ENCODE peak calls at places on chromosome 17, in five cellular contexts. M, X, U, N and Q are unnamed samples.

GRCh38 chr17:69672924-69673323 is 258.4 kb downstream of the MAP2K6 start:
- DNase-seq in M (peak; percentile 79), X (no peak), U (no peak), N (no peak), Q (no peak)

GRCh38 chr17:76272541-76273434 is 7.6 kb downstream of the UBALD2 start:
- DNase-seq in M (no peak), X (peak; percentile 75), U (peak; percentile 56), N (no peak), Q (no peak)

GRCh38 chr17:39018267-39019134 is 51.3 kb upstream of the FBXO47 start:
- DNase-seq in M (no peak), X (peak; percentile 30), U (peak; percentile 10), N (no peak), Q (no peak)

GRCh38 chr17:14245002-14245401 is 8.3 kb upstream of the CDRT15 start:
- DNase-seq in M (no peak), X (no peak), U (no peak), N (no peak), Q (no peak)

GRCh38 chr17:56292628-56293027 is 139.4 kb downstream of the ANKFN1 start:
- DNase-seq in M (no peak), X (no peak), U (no peak), N (no peak), Q (no peak)

GRCh38 chr17:66737524-66737923 is 97.4 kb upstream of the CACNG5 start:
- DNase-seq in M (peak; percentile 69), X (no peak), U (no peak), N (no peak), Q (no peak)

GRCh38 chr17:7897773-7898172 is 9.2 kb downstream of the CHD3 start:
- DNase-seq in M (peak; percentile 41), X (no peak), U (no peak), N (no peak), Q (no peak)

GRCh38 chr17:419073-419735 is 66.6 kb upstream of the RPH3AL start:
- DNase-seq in M (no peak), X (peak; percentile 40), U (no peak), N (no peak), Q (peak; percentile 51)

GRCh38 chr17:4362141-4362540 is 4.3 kb downstream of the UBE2G1 start:
- DNase-seq in M (peak; percentile 20), X (no peak), U (no peak), N (no peak), Q (peak; percentile 3)

GRCh38 chr17:8488931-8489330 is 53.2 kb downstream of the NDEL1 start:
- DNase-seq in M (peak; percentile 95), X (no peak), U (no peak), N (peak; percentile 70), Q (peak; percentile 89)

GRCh38 chr17:82678265-82678891 is 20.1 kb downstream of the RAB40B start:
- DNase-seq in M (peak; percentile 22), X (no peak), U (no peak), N (no peak), Q (no peak)

GRCh38 chr17:38572665-38573365 is 32.9 kb downstream of the SRCIN1 start:
- DNase-seq in M (peak; percentile 41), X (no peak), U (no peak), N (no peak), Q (no peak)

GRCh38 chr17:8176197-8176940 is at the start of gene TMEM107:
- DNase-seq in M (peak; percentile 93), X (peak; percentile 85), U (peak; percentile 81), N (no peak), Q (no peak)

GRCh38 chr17:64491034-64491860 is 5.6 kb downstream of the POLG2 start:
- DNase-seq in M (peak; percentile 54), X (peak; percentile 36), U (peak; percentile 22), N (no peak), Q (no peak)

GRCh38 chr17:17356149-17356930 is 53.2 kb downstream of the NT5M start:
- DNase-seq in M (peak; percentile 92), X (peak; percentile 54), U (peak; percentile 52), N (peak; percentile 21), Q (peak; percentile 79)

GRCh38 chr17:57404807-57405485 is 148.6 kb downstream of the MSI2 start:
- DNase-seq in M (no peak), X (no peak), U (no peak), N (no peak), Q (no peak)

GRCh38 chr17:81469266-81469665 is 43.3 kb downstream of the ACTG1 start:
- DNase-seq in M (no peak), X (no peak), U (no peak), N (no peak), Q (no peak)

GRCh38 chr17:64622931-64623654 is 39.0 kb downstream of the SMURF2 start:
- DNase-seq in M (peak; percentile 62), X (no peak), U (no peak), N (no peak), Q (no peak)

GRCh38 chr17:61484174-61484573 is 32.0 kb downstream of the TBX4 start:
- DNase-seq in M (no peak), X (no peak), U (no peak), N (no peak), Q (peak; percentile 28)

GRCh38 chr17:82114872-82115271 is 16.8 kb upstream of the FASN start:
- DNase-seq in M (no peak), X (no peak), U (no peak), N (no peak), Q (no peak)

GRCh38 chr17:4087911-4088693 is 54.7 kb downstream of the ZZEF1 start:
- DNase-seq in M (peak; percentile 78), X (no peak), U (no peak), N (no peak), Q (no peak)

GRCh38 chr17:12365805-12366204 is 299.9 kb upstream of the MYOCD start:
- DNase-seq in M (no peak), X (no peak), U (no peak), N (peak; percentile 51), Q (peak; percentile 72)

GRCh38 chr17:37090941-37091340 is 142.2 kb downstream of the AATF start:
- DNase-seq in M (no peak), X (no peak), U (no peak), N (no peak), Q (no peak)